ENCODE peak calls at places on chromosomes 16 and 17, in seven cellular contexts. P is colonic mucosa, I is MCF 10A, V is cardiac fibroblast, Z is IMR-90, G is natural killer cell, Q is WTC11. Y is an unnamed sample.

GRCh38 chr16:21560462-21560861 is 38.9 kb upstream of the METTL9 start:
- DNase-seq in G (no peak), P (no peak), Z (no peak), V (no peak), Q (no peak), I (no peak), Y (no peak)

GRCh38 chr17:45310380-45311324 is 6.2 kb downstream of the MAP3K14 start:
- DNase-seq in I (no peak), V (peak), P (peak), Z (no peak), G (no peak), Q (no peak), Y (no peak)

GRCh38 chr17:79365361-79365760 is 245.5 kb downstream of the RBFOX3 start:
- DNase-seq in G (no peak), I (no peak), V (no peak), Q (no peak), Z (no peak), P (no peak), Y (no peak)

GRCh38 chr17:3693829-3694231 is 2.1 kb downstream of the P2RX5 start:
- DNase-seq in Q (no peak), Z (no peak), P (no peak), I (no peak), G (peak), V (no peak), Y (no peak)

GRCh38 chr16:11743308-11744074 is 834 bp upstream of the TXNDC11 start:
- DNase-seq in V (peak), Q (no peak), P (peak), Z (peak), I (peak), G (peak), Y (no peak)

GRCh38 chr17:50631908-50632571 is 2.6 kb upstream of the ABCC3 start:
- DNase-seq in P (no peak), V (no peak), I (no peak), Z (no peak), Q (no peak), G (no peak), Y (no peak)

GRCh38 chr17:21459536-21459935 is 83.4 kb downstream of the KCNJ12 start:
- DNase-seq in G (no peak), P (no peak), I (no peak), V (no peak), Z (no peak), Q (no peak), Y (no peak)

GRCh38 chr16:468072-468821 is 42.8 kb downstream of the RAB11FIP3 start:
- DNase-seq in Q (no peak), I (no peak), Z (no peak), V (no peak), P (no peak), G (no peak), Y (no peak)

GRCh38 chr17:4119299-4119698 is 23.5 kb downstream of the ZZEF1 start:
- DNase-seq in P (no peak), Q (no peak), V (no peak), Z (no peak), G (no peak), I (no peak), Y (no peak)

GRCh38 chr17:2084766-2085647 is 30.1 kb downstream of the HIC1 start:
- DNase-seq in G (no peak), Q (no peak), I (peak), V (peak), P (peak), Z (peak), Y (no peak)

GRCh38 chr16:77068402-77068801 is 122.6 kb upstream of the MON1B start:
- DNase-seq in I (no peak), Z (no peak), P (no peak), G (no peak), V (no peak), Q (no peak), Y (no peak)

GRCh38 chr16:24216961-24217360 is 39.2 kb upstream of the CACNG3 start:
- DNase-seq in V (no peak), Z (no peak), G (no peak), P (no peak), I (no peak), Q (no peak), Y (no peak)

GRCh38 chr17:58534331-58534730 is 19.9 kb upstream of the MTMR4 start:
- DNase-seq in V (no peak), Z (no peak), P (no peak), Q (no peak), I (no peak), G (no peak), Y (no peak)
- TF ChIP-seq CTCF in V (no peak), Z (no peak), P (no peak), Q (no peak), I (no peak), G (no peak), Y (no peak)

GRCh38 chr16:81996664-81997529 is 14.4 kb downstream of the SDR42E1 start:
- DNase-seq in Z (peak), I (peak), G (no peak), Q (no peak), V (peak), P (no peak), Y (no peak)
- TF ChIP-seq CTCF in Z (peak), I (peak), G (no peak), Q (no peak), V (peak), P (no peak), Y (no peak)

GRCh38 chr17:61551255-61551742 is 39.7 kb downstream of the NACA2 start:
- DNase-seq in I (peak), Z (peak), Q (no peak), P (no peak), G (no peak), V (peak), Y (no peak)
- TF ChIP-seq CTCF in I (peak), Z (peak), Q (no peak), P (peak), G (no peak), V (peak), Y (peak)

DNA sequence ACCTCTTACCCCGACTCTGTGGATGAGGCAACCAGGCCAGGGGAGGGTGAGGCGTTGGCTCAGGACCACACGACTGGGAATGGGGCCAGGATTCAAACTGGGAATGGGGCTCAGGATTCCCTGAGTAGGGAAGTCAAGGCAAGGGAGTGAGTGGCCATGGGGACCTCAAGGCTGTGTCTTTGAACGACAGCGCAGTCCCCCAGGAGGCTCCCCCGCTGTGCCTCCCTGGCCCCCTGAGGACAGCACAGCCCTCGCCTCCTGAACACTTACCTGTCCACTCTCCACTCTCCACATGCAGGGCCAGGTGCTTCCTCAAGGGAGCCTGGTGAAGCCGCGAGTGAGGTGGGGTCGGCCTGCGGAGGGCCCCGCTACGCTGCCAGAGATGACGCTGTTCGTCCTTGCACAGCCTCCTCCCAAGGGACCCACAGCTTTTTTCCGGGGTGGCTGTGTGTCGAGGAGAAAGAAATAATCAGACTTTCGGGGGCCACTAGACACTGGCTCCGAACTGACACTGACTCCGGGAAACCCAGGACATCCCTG is 6.9 kb downstream of the ZNF469 start:
- DNase-seq in P (no peak), V (peak), I (no peak), Q (no peak), Z (peak), G (no peak), Y (no peak)
- TF ChIP-seq CTCF in P (no peak), V (no peak), I (no peak), Q (no peak), Z (no peak), G (no peak), Y (no peak)

GRCh38 chr16:30088237-30088831 is 3.4 kb downstream of the TBX6 start:
- DNase-seq in Z (no peak), G (no peak), P (no peak), V (no peak), Q (no peak), I (no peak), Y (no peak)

GRCh38 chr16:30090607-30091332 is 954 bp downstream of the TBX6 start:
- DNase-seq in I (no peak), V (no peak), Q (no peak), Z (no peak), G (no peak), P (no peak), Y (no peak)

GRCh38 chr16:30087181-30087898 is 4.4 kb downstream of the TBX6 start:
- DNase-seq in Q (no peak), V (no peak), G (no peak), P (no peak), I (no peak), Z (no peak), Y (no peak)

GRCh38 chr16:30086291-30087140 is 5.2 kb downstream of the TBX6 start:
- DNase-seq in V (no peak), G (no peak), Z (no peak), P (no peak), Q (no peak), I (no peak), Y (no peak)

DNA sequence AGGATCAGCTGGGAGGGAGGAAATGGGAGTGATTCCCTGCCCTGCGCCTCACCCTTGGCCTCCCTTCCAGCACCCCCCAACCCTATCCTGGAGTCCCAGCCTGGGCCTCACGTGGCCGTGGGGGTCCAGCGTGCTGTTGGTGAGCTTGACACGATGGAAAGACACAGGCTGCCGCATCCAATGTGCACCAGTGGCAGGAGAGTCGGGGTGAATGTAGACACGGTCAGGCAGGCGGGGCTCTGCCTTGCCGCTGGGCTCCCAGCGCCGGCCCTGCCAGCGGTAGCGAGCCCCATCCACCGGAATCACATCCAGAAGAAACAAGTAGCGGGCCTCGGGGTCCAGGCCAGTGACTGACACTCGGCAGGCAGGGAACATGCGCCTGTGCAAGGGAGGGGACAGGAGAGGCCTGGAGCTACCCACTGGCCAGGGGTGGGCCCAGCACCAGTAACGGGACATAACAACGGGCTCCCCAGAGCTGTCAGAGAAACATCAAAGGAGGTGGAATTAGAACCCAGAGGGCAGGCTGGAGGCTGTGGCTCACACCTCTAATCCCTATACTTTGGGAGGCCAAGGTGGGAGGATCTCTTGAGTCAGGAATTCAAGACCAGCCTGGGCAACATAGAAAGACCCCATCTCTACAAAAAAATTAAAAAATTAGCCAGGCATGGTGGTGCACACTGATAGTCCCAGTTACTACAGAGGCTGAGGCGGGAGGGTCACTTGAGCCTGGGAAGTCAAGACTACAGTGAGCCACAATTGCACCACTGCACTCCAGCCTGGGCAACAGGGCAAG is 2.7 kb downstream of the TBX6 start:
- DNase-seq in G (no peak), I (no peak), Z (no peak), Q (no peak), P (no peak), V (no peak), Y (no peak)
- TF ChIP-seq CTCF in G (no peak), I (no peak), Z (no peak), Q (no peak), P (no peak), V (no peak), Y (no peak)

GRCh38 chr16:66592241-66592640 is 12.3 kb upstream of the CMTM3 start:
- DNase-seq in P (no peak), Z (no peak), Q (no peak), G (no peak), V (no peak), I (no peak), Y (no peak)

GRCh38 chr16:66587881-66588600 is 8.8 kb downstream of the CMTM2 start:
- DNase-seq in I (no peak), Z (no peak), V (no peak), G (no peak), Q (no peak), P (no peak), Y (no peak)

GRCh38 chr16:66591018-66591417 is 11.8 kb downstream of the CMTM2 start:
- DNase-seq in Q (no peak), P (no peak), G (no peak), Z (no peak), I (no peak), V (no peak), Y (no peak)

GRCh38 chr16:66590322-66590721 is 11.1 kb downstream of the CMTM2 start:
- DNase-seq in I (no peak), P (no peak), Q (no peak), V (no peak), G (no peak), Z (no peak), Y (no peak)

DNA sequence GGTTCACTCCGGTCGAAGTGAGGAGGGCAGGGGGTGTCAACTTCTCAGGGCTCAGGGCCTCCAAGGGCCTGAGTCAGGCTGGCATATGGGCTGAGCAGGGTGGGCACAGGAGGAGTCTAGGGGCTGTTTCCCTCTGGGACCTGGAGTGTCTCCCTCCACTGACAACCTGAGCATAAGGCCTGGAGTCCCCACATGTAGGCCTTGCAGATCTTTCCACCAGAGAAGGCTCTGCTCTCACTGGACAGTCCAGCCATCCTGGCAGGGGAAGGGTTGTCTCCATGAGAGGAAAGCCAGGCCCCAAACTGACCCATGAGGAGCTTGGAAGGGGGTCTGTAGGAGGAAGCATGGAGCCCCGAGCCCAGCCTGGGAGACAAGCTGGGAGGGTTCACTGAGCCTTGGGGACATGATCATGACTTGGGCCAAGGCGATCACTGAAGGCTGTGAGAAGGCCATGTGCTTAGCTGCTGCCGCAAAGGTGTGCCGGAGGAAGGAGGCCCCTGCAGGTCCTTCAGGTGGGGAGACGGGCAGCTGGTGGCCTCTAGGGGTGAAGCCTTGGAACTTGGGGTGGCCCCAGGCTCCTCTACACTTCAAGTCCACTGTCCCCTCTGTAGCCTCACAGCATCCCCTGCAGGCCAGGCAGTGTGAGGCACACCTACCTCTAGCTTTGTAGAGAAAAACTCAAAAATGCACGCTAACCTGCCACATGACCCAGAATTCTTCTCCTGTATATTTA is 9.9 kb downstream of the CMTM2 start:
- DNase-seq in G (peak), I (peak), Z (peak), Q (peak), V (peak), P (peak), Y (peak)
- TF ChIP-seq CTCF in G (peak), I (peak), Z (peak), Q (peak), V (peak), P (no peak), Y (peak)

GRCh38 chr16:67979955-67980678 is at the start of gene DPEP3:
- DNase-seq in G (no peak), Q (peak), Z (no peak), V (no peak), I (no peak), P (no peak), Y (no peak)
- TF ChIP-seq CTCF in G (peak), Q (peak), Z (peak), V (peak), I (no peak), P (no peak), Y (no peak)